ENCODE peak calls at places on chromosomes 2 and 18, in seven cellular contexts. One of them, this sample, is unnamed.

GRCh38 chr18:25672490-25672889 is 320.5 kb upstream of the ZNF521 start:
- DNase-seq in GM23338: peak
- DNase-seq in astrocyte: no peak
- DNase-seq in H1: peak
- DNase-seq in PC-3: no peak
- DNase-seq in Karpas-422: peak
- DNase-seq in fibroblast of lung: no peak
- DNase-seq in this sample: no peak

GRCh38 chr2:86199834-86200177 is 549 bp downstream of the MRPL35 start:
- DNase-seq in GM23338: no peak
- DNase-seq in astrocyte: no peak
- DNase-seq in H1: no peak
- DNase-seq in PC-3: no peak
- DNase-seq in Karpas-422: peak
- DNase-seq in fibroblast of lung: no peak
- DNase-seq in this sample: no peak

GRCh38 chr18:76412818-76413565 is 82.0 kb downstream of the ZNF516 start:
- DNase-seq in GM23338: no peak
- DNase-seq in astrocyte: peak
- DNase-seq in H1: no peak
- DNase-seq in PC-3: no peak
- DNase-seq in Karpas-422: no peak
- DNase-seq in fibroblast of lung: peak
- DNase-seq in this sample: no peak

GRCh38 chr2:166202778-166203177 is 75.0 kb upstream of the SCN1A start:
- DNase-seq in GM23338: no peak
- DNase-seq in astrocyte: no peak
- DNase-seq in H1: no peak
- DNase-seq in PC-3: no peak
- DNase-seq in Karpas-422: no peak
- DNase-seq in fibroblast of lung: no peak
- DNase-seq in this sample: no peak

GRCh38 chr2:22043784-22044183 is 920.0 kb downstream of the TDRD15 start:
- DNase-seq in GM23338: no peak
- DNase-seq in astrocyte: no peak
- DNase-seq in H1: no peak
- DNase-seq in PC-3: no peak
- DNase-seq in Karpas-422: no peak
- DNase-seq in fibroblast of lung: no peak
- DNase-seq in this sample: no peak

GRCh38 chr18:67265464-67266245 is 250.9 kb downstream of the DSEL start:
- DNase-seq in GM23338: no peak
- DNase-seq in astrocyte: peak
- DNase-seq in H1: no peak
- DNase-seq in PC-3: peak
- DNase-seq in Karpas-422: no peak
- DNase-seq in fibroblast of lung: peak
- DNase-seq in this sample: peak

GRCh38 chr18:34921811-34922385 is 119.3 kb upstream of the MAPRE2 start:
- DNase-seq in GM23338: no peak
- DNase-seq in astrocyte: no peak
- DNase-seq in H1: no peak
- DNase-seq in PC-3: no peak
- DNase-seq in Karpas-422: no peak
- DNase-seq in fibroblast of lung: peak
- DNase-seq in this sample: no peak

GRCh38 chr2:69807821-69808540 is 21.5 kb upstream of the GMCL1 start:
- DNase-seq in GM23338: no peak
- DNase-seq in astrocyte: no peak
- DNase-seq in H1: peak
- DNase-seq in PC-3: no peak
- DNase-seq in Karpas-422: no peak
- DNase-seq in fibroblast of lung: no peak
- DNase-seq in this sample: no peak

GRCh38 chr2:139123795-139124194 is 343.6 kb upstream of the NXPH2 start:
- DNase-seq in GM23338: no peak
- DNase-seq in astrocyte: no peak
- DNase-seq in H1: no peak
- DNase-seq in PC-3: peak
- DNase-seq in Karpas-422: no peak
- DNase-seq in fibroblast of lung: no peak
- DNase-seq in this sample: no peak

GRCh38 chr2:112640800-112641675 is 4.7 kb upstream of the SLC20A1 start:
- DNase-seq in GM23338: no peak
- DNase-seq in astrocyte: peak
- DNase-seq in H1: no peak
- DNase-seq in PC-3: peak
- DNase-seq in Karpas-422: no peak
- DNase-seq in fibroblast of lung: peak
- DNase-seq in this sample: peak

GRCh38 chr2:168490015-168490874 is 34.2 kb downstream of the CERS6 start:
- DNase-seq in GM23338: peak
- DNase-seq in astrocyte: peak
- DNase-seq in H1: no peak
- DNase-seq in PC-3: no peak
- DNase-seq in Karpas-422: no peak
- DNase-seq in fibroblast of lung: peak
- DNase-seq in this sample: peak

DNA sequence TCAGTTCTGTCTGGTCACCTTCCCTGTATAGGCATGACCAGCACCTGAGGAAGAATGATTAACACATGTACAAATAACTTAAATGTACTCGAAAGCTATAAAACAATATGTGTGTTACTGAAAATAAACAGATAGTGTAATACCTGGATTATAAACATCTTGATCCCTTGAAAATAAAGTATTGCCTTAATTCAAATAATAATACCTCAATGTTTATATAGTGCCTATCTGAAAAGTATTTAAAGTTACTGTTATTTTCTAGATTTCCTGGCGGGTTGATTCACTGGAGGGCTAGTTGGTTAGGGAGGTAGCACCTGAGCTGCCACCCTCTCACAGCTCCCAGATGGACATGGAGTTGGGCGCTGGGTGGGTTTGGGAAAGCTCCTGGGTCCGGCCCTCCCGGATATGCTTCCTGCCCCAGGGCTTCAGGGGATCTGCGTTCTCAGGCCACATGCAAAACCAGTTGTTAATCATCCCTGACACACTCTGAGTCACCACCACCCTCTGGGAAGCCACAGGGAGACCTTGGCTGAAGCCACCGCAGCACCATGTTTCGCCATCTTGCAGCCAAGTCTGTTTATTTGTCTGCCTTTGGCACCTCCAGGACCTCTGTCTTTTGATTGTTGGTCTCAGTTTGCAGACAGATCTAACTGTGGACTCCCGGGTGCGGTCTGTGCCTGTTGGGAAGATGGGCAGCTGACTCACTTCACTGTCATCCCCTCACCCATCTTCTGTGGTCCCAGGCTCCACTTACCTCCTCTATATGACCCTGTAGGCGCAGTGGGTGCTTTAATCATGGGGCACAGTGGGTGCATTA is 35.3 kb downstream of the RAB31 start:
- DNase-seq in GM23338: peak
- DNase-seq in astrocyte: peak
- DNase-seq in H1: peak
- DNase-seq in PC-3: peak
- DNase-seq in Karpas-422: peak
- DNase-seq in fibroblast of lung: peak
- DNase-seq in this sample: peak
- H3K4me3 ChIP-seq in GM23338: peak
- H3K4me3 ChIP-seq in astrocyte: peak
- H3K4me3 ChIP-seq in H1: no peak
- H3K4me3 ChIP-seq in PC-3: peak
- H3K4me3 ChIP-seq in Karpas-422: no peak
- H3K4me3 ChIP-seq in fibroblast of lung: no peak
- H3K4me3 ChIP-seq in this sample: no peak

GRCh38 chr18:63314991-63315662 is 4.4 kb downstream of the BCL2 start:
- DNase-seq in GM23338: no peak
- DNase-seq in astrocyte: no peak
- DNase-seq in H1: no peak
- DNase-seq in PC-3: no peak
- DNase-seq in Karpas-422: peak
- DNase-seq in fibroblast of lung: no peak
- DNase-seq in this sample: no peak

GRCh38 chr18:63314062-63314790 is 5.3 kb downstream of the BCL2 start:
- DNase-seq in GM23338: no peak
- DNase-seq in astrocyte: no peak
- DNase-seq in H1: no peak
- DNase-seq in PC-3: no peak
- DNase-seq in Karpas-422: peak
- DNase-seq in fibroblast of lung: no peak
- DNase-seq in this sample: no peak

GRCh38 chr18:63312731-63313408 is 6.7 kb downstream of the BCL2 start:
- DNase-seq in GM23338: no peak
- DNase-seq in astrocyte: no peak
- DNase-seq in H1: no peak
- DNase-seq in PC-3: no peak
- DNase-seq in Karpas-422: peak
- DNase-seq in fibroblast of lung: no peak
- DNase-seq in this sample: no peak

GRCh38 chr18:63311481-63312409 is 7.8 kb downstream of the BCL2 start:
- DNase-seq in GM23338: no peak
- DNase-seq in astrocyte: no peak
- DNase-seq in H1: no peak
- DNase-seq in PC-3: no peak
- DNase-seq in Karpas-422: peak
- DNase-seq in fibroblast of lung: no peak
- DNase-seq in this sample: no peak

DNA sequence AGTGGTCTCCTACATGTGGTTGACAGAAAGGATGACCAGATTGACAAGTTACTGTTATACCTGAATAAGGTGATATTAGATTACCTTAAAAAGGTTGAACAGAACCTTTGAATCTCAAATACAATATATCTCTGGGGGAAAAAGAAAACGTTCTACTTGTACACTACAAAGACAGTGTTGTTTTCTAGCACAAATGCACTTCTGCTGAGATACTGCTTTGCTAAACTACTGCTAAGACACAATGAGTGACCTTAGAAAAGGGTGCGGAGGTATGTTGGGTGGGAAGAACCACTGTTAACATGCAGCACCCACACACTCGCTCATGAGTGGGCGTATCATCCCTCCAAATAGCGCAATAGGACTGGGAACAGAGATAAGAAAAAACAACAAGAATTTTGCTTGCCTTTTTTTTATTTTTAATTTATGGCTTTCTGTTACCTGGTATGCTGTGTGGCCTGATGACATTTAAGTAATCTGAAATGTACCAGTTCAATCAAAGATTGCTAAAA is 6.1 kb downstream of the BCL2 start:
- DNase-seq in GM23338: no peak
- DNase-seq in astrocyte: no peak
- DNase-seq in H1: no peak
- DNase-seq in PC-3: no peak
- DNase-seq in Karpas-422: no peak
- DNase-seq in fibroblast of lung: no peak
- DNase-seq in this sample: no peak
- H3K4me2 ChIP-seq in GM23338: no peak
- H3K4me2 ChIP-seq in astrocyte: no peak
- H3K4me2 ChIP-seq in H1: no peak
- H3K4me2 ChIP-seq in PC-3: no peak
- H3K4me2 ChIP-seq in Karpas-422: peak
- H3K4me2 ChIP-seq in fibroblast of lung: no peak
- H3K4me2 ChIP-seq in this sample: no peak

GRCh38 chr2:72826156-72826477 is 284 bp upstream of the EXOC6B start:
- DNase-seq in GM23338: no peak
- DNase-seq in astrocyte: no peak
- DNase-seq in H1: no peak
- DNase-seq in PC-3: no peak
- DNase-seq in Karpas-422: no peak
- DNase-seq in fibroblast of lung: no peak
- DNase-seq in this sample: no peak
- H3K4me3 ChIP-seq in GM23338: peak
- H3K4me3 ChIP-seq in astrocyte: peak
- H3K4me3 ChIP-seq in H1: peak
- H3K4me3 ChIP-seq in PC-3: peak
- H3K4me3 ChIP-seq in Karpas-422: no peak
- H3K4me3 ChIP-seq in fibroblast of lung: peak
- H3K4me3 ChIP-seq in this sample: no peak

DNA sequence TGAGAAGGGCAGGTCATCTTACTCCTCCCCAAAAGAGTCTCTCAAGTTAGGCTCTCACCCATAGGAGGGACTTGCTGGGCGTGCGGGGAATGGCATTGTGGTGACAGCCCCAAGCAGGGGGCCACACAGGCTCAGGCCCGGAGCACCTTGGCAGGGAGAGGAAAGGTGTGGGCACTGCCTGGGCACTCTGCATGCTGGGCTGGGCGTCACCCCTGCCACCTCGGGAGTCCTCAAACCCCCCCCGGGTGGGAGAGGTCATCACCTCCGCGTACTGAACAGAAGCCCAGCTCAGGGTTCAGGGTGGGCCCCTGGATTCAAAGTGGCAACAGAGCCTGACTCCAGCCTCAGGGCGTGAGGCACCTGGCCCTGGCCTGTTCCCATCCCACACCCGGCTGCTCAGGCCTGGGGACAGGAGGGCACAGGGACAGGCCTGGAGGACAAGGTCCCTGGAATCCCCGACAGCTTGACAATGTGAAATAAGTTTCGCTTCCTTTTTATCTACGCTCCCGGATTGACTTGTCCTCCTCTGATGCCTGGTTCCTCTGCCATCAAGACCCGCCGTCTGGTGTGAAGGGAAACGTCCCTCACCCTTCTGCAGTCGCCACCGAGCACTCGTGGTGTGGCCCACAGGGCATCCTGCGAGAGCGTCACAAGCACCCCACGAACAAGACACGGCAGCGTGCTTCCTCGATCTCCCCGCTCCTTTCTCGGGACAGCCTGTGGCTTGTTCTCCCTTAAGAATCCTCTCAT is 97.8 kb downstream of the HDAC4 start:
- DNase-seq in GM23338: no peak
- DNase-seq in astrocyte: no peak
- DNase-seq in H1: no peak
- DNase-seq in PC-3: no peak
- DNase-seq in Karpas-422: no peak
- DNase-seq in fibroblast of lung: no peak
- DNase-seq in this sample: no peak
- H3K4me2 ChIP-seq in GM23338: no peak
- H3K4me2 ChIP-seq in astrocyte: no peak
- H3K4me2 ChIP-seq in H1: no peak
- H3K4me2 ChIP-seq in PC-3: no peak
- H3K4me2 ChIP-seq in Karpas-422: no peak
- H3K4me2 ChIP-seq in fibroblast of lung: no peak
- H3K4me2 ChIP-seq in this sample: no peak

DNA sequence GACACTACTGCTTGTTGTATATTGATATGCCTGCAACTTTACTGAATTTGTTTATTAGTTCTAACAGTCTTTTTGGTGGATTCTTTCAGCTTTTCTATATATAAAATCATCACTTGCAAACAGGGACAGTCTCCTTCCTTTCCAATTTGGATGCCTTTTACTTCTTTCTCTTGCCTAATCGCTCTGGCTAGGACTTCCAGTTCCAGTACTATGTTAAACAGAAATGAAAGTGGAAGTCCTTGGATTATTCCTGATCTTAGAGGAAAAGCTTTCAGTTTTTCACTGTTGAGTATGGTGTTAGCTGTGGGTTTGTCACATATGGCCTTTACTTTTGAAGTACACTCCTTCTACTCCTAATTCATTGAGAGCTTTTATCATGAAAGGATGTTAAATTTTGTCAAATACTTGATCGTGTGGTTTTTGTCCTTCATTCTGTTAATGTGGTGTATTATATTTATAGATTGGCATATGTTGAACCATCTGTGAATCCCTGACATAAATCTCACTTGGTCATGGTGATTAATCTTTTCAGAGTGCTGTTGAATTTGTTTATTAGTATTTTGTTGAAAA is 52.9 kb downstream of the REL start:
- DNase-seq in GM23338: no peak
- DNase-seq in astrocyte: no peak
- DNase-seq in H1: no peak
- DNase-seq in PC-3: no peak
- DNase-seq in Karpas-422: no peak
- DNase-seq in fibroblast of lung: no peak
- DNase-seq in this sample: no peak
- H3K4me3 ChIP-seq in GM23338: no peak
- H3K4me3 ChIP-seq in astrocyte: no peak
- H3K4me3 ChIP-seq in H1: no peak
- H3K4me3 ChIP-seq in PC-3: no peak
- H3K4me3 ChIP-seq in Karpas-422: no peak
- H3K4me3 ChIP-seq in fibroblast of lung: no peak
- H3K4me3 ChIP-seq in this sample: no peak